ENCODE peak calls at places on chromosome 1, in eight cellular contexts. B, W, G, N, M, O, L and Q are unnamed samples. For H3K9me3, the result is how much of the 10 kb centered on the place peaks cover.

GRCh38 chr1:216081445-216081844 is 341.8 kb downstream of the USH2A start:
- DNase-seq in N (no peak), W (no peak), L (no peak), B (no peak), G (no peak), M (no peak), O (no peak), Q (no peak)

GRCh38 chr1:230922620-230923019 is 54.3 kb upstream of the C1orf198 start:
- DNase-seq in O (no peak), G (no peak), M (no peak), W (no peak), N (no peak), L (no peak), B (no peak), Q (no peak)

GRCh38 chr1:43691871-43692815 is 15.2 kb upstream of the ST3GAL3 start:
- DNase-seq in M (no peak), L (no peak), O (no peak), G (no peak), B (no peak), W (no peak), N (no peak), Q (no peak)

GRCh38 chr1:18569251-18569650 is 61.4 kb upstream of the PAX7 start:
- DNase-seq in L (no peak), W (no peak), N (no peak), M (no peak), G (no peak), B (no peak), O (no peak), Q (no peak)

GRCh38 chr1:27504588-27505419 is 14.8 kb upstream of the WASF2 start:
- DNase-seq in L (peak), G (no peak), W (no peak), O (no peak), N (no peak), M (no peak), B (no peak), Q (no peak)

GRCh38 chr1:10528066-10529014 is 53.6 kb downstream of the PEX14 start:
- DNase-seq in L (peak), G (no peak), W (peak), M (peak), O (no peak), B (peak), N (no peak), Q (no peak)

GRCh38 chr1:89547563-89548485 is 23.2 kb downstream of the LRRC8B start:
- DNase-seq in G (no peak), W (peak), N (no peak), M (no peak), L (peak), O (no peak), B (no peak), Q (no peak)

GRCh38 chr1:60762176-60762575 is 320.2 kb upstream of the NFIA start:
- DNase-seq in O (no peak), M (no peak), W (peak), N (no peak), L (peak), B (no peak), G (no peak), Q (no peak)

GRCh38 chr1:154999651-155000474 is 2.7 kb upstream of the ZBTB7B start:
- DNase-seq in M (no peak), N (no peak), O (no peak), W (peak), G (no peak), B (no peak), L (peak), Q (peak)

GRCh38 chr1:66925944-66926343 is 1.2 kb downstream of the MIER1 start:
- DNase-seq in O (no peak), L (no peak), G (no peak), B (no peak), W (no peak), N (no peak), M (no peak), Q (no peak)

GRCh38 chr1:18943914-18944572 is 12.4 kb downstream of the IFFO2 start:
- DNase-seq in B (no peak), G (no peak), L (no peak), M (no peak), N (no peak), O (no peak), W (no peak), Q (no peak)

GRCh38 chr1:9687120-9687875 is 35.8 kb downstream of the PIK3CD start:
- DNase-seq in O (peak), N (no peak), M (peak), W (peak), B (peak), G (peak), L (peak), Q (peak)

GRCh38 chr1:153921803-153922075 is 1.0 kb downstream of the GATAD2B start:
- DNase-seq in N (no peak), B (no peak), M (no peak), L (peak), O (no peak), G (no peak), W (peak), Q (no peak)

GRCh38 chr1:6500446-6501406 is 9.3 kb upstream of the PLEKHG5 start:
- DNase-seq in G (no peak), M (no peak), O (no peak), B (no peak), W (no peak), N (no peak), L (no peak), Q (no peak)

GRCh38 chr1:231118704-231119453 is 43.0 kb upstream of the TRIM67 start:
- DNase-seq in W (no peak), N (no peak), L (no peak), O (no peak), B (no peak), M (no peak), G (no peak), Q (no peak)

GRCh38 chr1:117928881-117929339 is 511 bp downstream of the GDAP2 start:
- DNase-seq in N (peak), O (peak), M (peak), L (peak), G (no peak), B (peak), W (peak), Q (peak)

GRCh38 chr1:42732126-42732680 is 7.8 kb downstream of the CLDN19 start:
- DNase-seq in O (no peak), W (no peak), N (no peak), B (no peak), M (no peak), G (peak), L (no peak), Q (no peak)

GRCh38 chr1:212012034-212012740 is 23.2 kb downstream of the INTS7 start:
- DNase-seq in N (peak), L (peak), G (peak), M (peak), B (peak), O (peak), W (peak), Q (peak)

GRCh38 chr1:84611796-84612195 is 37.6 kb upstream of the CTBS start:
- DNase-seq in G (peak), M (no peak), N (peak), W (peak), B (no peak), O (no peak), L (peak), Q (no peak)

GRCh38 chr1:8343464-8344001 is 25.6 kb downstream of the SLC45A1 start:
- DNase-seq in B (peak), L (peak), W (peak), N (no peak), M (peak), G (no peak), O (peak), Q (no peak)

GRCh38 chr1:201660931-201661822 is 122.2 kb downstream of the NAV1 start:
- DNase-seq in B (no peak), W (no peak), G (no peak), L (no peak), M (no peak), O (no peak), N (no peak), Q (no peak)

GRCh38 chr1:218164111-218164929 is 120.8 kb upstream of the RRP15 start:
- DNase-seq in L (peak), B (no peak), G (no peak), N (peak), O (no peak), W (peak), M (peak), Q (no peak)

GRCh38 chr1:116537898-116538297 is 32.9 kb downstream of the CD58 start:
- DNase-seq in L (no peak), W (no peak), B (no peak), M (no peak), N (no peak), G (no peak), O (no peak), Q (no peak)
- H3K9me3 ChIP-seq in L (under half), W (under half), B (under half), M (under half), N (under half), G (under half), O (under half), Q (under half)

GRCh38 chr1:209500993-209501392 is 82.5 kb upstream of the CAMK1G start:
- DNase-seq in O (no peak), W (no peak), B (no peak), L (no peak), G (no peak), N (no peak), M (no peak), Q (no peak)

GRCh38 chr1:209491897-209492296 is 91.6 kb upstream of the CAMK1G start:
- DNase-seq in M (no peak), B (no peak), L (no peak), O (no peak), W (no peak), G (no peak), N (no peak), Q (no peak)

GRCh38 chr1:209493584-209493983 is 89.9 kb upstream of the CAMK1G start:
- DNase-seq in M (no peak), W (no peak), O (no peak), N (no peak), G (no peak), B (no peak), L (no peak), Q (no peak)

GRCh38 chr1:209497729-209498128 is 85.8 kb upstream of the CAMK1G start:
- DNase-seq in N (no peak), O (no peak), M (no peak), W (no peak), G (no peak), L (no peak), B (no peak), Q (no peak)
- H3K9me3 ChIP-seq in N (under half), O (under half), M (under half), W (under half), G (under half), L (under half), B (under half), Q (under half)

GRCh38 chr1:152645146-152645545 is 18.0 kb upstream of the LCE2D start:
- DNase-seq in G (no peak), N (no peak), M (no peak), B (no peak), W (no peak), O (no peak), L (no peak), Q (no peak)

GRCh38 chr1:152640351-152640750 is 17.4 kb upstream of the LCE3A start:
- DNase-seq in W (no peak), O (no peak), M (no peak), L (no peak), N (no peak), B (no peak), G (no peak), Q (no peak)
- H3K9me3 ChIP-seq in W (under half), O (under half), M (under half), L (under half), N (under half), B (under half), G (under half), Q (under half)

GRCh38 chr1:225617956-225618355 is 35.0 kb downstream of the ENAH start:
- DNase-seq in M (no peak), B (no peak), W (no peak), N (no peak), G (no peak), L (no peak), O (no peak), Q (no peak)
- H3K9me3 ChIP-seq in M (under half), B (under half), W (under half), N (under half), G (under half), L (under half), O (under half), Q (under half)

DNA sequence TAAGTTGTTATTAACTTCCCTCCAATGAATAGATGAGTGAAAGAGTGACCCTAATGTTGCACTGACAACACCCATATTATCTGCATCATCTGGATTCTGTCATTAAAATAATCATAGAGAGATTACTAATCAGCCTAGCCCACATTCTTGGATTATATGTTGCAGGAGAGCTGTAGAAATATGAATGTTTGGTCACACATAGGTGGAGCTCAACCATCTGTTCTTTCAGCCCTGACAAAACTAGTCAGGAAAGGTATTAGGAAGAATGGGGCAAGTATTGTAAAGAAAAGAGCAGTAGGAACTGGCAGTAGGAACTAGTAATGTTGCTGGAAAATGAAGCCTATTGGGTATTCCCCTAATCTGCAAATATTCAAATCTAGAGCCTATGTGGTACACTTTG is 15.3 kb downstream of the FLG2 start:
- DNase-seq in B (no peak), M (no peak), O (no peak), G (no peak), L (no peak), N (no peak), W (no peak), Q (no peak)
- H3K9me3 ChIP-seq in B (under half), M (under half), O (under half), G (under half), L (under half), N (under half), W (under half), Q (under half)

GRCh38 chr1:3026124-3026523 is 4.9 kb downstream of the ACTRT2 start:
- DNase-seq in M (no peak), L (no peak), N (no peak), O (no peak), B (no peak), G (no peak), W (no peak), Q (no peak)
- H3K9me3 ChIP-seq in M (under half), L (under half), N (under half), O (under half), B (under half), G (under half), W (under half), Q (under half)

GRCh38 chr1:248045209-248045608 is 1.4 kb upstream of the OR2L3 start:
- DNase-seq in B (no peak), N (no peak), W (no peak), M (no peak), O (no peak), L (no peak), G (no peak), Q (no peak)
- H3K9me3 ChIP-seq in B (under half), N (under half), W (under half), M (under half), O (under half), L (under half), G (under half), Q (under half)

GRCh38 chr1:239574112-239574511 is 187.7 kb downstream of the CHRM3 start:
- DNase-seq in W (no peak), G (no peak), B (no peak), N (no peak), O (no peak), L (no peak), M (no peak), Q (no peak)
- H3K9me3 ChIP-seq in W (under half), G (under half), B (under half), N (under half), O (under half), L (under half), M (under half), Q (under half)

DNA sequence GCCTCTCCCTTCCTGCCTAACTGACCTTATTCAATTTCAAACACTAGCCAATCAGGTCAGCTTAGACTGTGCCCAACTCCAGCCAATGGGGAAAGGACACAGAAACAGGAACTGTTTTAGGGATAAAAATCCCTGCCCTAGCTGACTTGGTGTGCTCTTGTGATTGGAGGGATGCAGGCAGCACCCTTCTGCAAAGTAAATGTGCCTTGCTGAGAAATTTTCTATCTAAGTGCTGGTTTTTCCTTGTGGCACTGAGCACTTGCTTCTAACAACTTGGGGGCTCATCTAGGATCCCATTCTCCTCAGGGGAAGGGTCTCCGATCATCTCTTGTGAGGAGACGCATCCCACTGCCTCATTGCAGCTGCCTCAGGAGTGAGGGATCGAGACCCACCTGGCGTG is 10.7 kb upstream of the CD2 start:
- DNase-seq in N (no peak), G (no peak), B (no peak), W (no peak), L (peak), O (no peak), M (no peak), Q (no peak)
- H3K9me3 ChIP-seq in N (half or more), G (under half), B (under half), W (under half), L (under half), O (half or more), M (under half), Q (under half)